ENCODE peak calls at places on chromosomes 16 and 17, in five cellular contexts. D is CD8-positive, alpha-beta T cell; J is stimulated activated CD4-positive, alpha-beta T cell treated with anti-CD3 and anti-CD28 coated beads, Interleukin-2, amount 100 ng/mL, for 48 hours; U is colonic mucosa; M is HuH-7. E is an unnamed sample.

GRCh38 chr17:67718325-67718941 is 697 bp downstream of the NOL11 start:
- DNase-seq in M (no peak), J (peak), D (no peak), U (peak), E (no peak)

GRCh38 chr17:77480509-77481215 is 339.9 kb downstream of the SEC14L1 start:
- DNase-seq in J (no peak), U (no peak), M (no peak), D (no peak), E (no peak)

GRCh38 chr16:66933776-66934137 is 445 bp downstream of the CIAO2B start:
- DNase-seq in U (no peak), J (peak), D (no peak), M (no peak), E (no peak)

GRCh38 chr16:78503501-78504110 is 404.2 kb downstream of the WWOX start:
- DNase-seq in M (no peak), U (peak), J (peak), D (no peak), E (no peak)

GRCh38 chr17:41377546-41377945 is 4.6 kb downstream of the KRT34 start:
- DNase-seq in M (no peak), U (no peak), D (no peak), J (no peak), E (no peak)

GRCh38 chr17:40358323-40359038 is 6.1 kb downstream of the GJD3 start:
- DNase-seq in M (peak), U (peak), D (peak), J (peak), E (no peak)

GRCh38 chr16:69328854-69329316 is 1.5 kb downstream of the PDF start:
- DNase-seq in D (no peak), U (no peak), M (no peak), J (no peak), E (no peak)

GRCh38 chr16:89193021-89193575 is 7.2 kb downstream of the SLC22A31 start:
- DNase-seq in D (peak), U (peak), M (peak), J (no peak), E (no peak)

GRCh38 chr17:40304464-40304863 is 4.5 kb upstream of the RARA start:
- DNase-seq in M (no peak), J (no peak), U (no peak), D (no peak), E (no peak)

GRCh38 chr17:73952136-73952497 is 251.4 kb upstream of the RPL38 start:
- DNase-seq in J (no peak), D (no peak), U (no peak), M (no peak), E (no peak)

GRCh38 chr17:44071198-44071520 is 624 bp downstream of the G6PC3 start:
- DNase-seq in D (no peak), J (no peak), U (no peak), M (no peak), E (no peak)

GRCh38 chr16:47646914-47647313 is 185.8 kb downstream of the PHKB start:
- DNase-seq in M (no peak), J (no peak), D (no peak), U (no peak), E (no peak)

GRCh38 chr17:72388765-72389473 is 268.1 kb downstream of the SOX9 start:
- DNase-seq in M (peak), U (no peak), D (no peak), J (no peak), E (peak)

GRCh38 chr16:35146723-35147458 is 1687.5 kb downstream of the TP53TG3F start:
- DNase-seq in J (no peak), M (no peak), D (no peak), U (no peak), E (no peak)

GRCh38 chr17:410674-411401 is 58.2 kb upstream of the RPH3AL start:
- DNase-seq in U (no peak), M (no peak), J (no peak), D (peak), E (no peak)

GRCh38 chr16:86789621-86790051 is 211.3 kb downstream of the FOXL1 start:
- DNase-seq in D (no peak), J (no peak), U (no peak), M (no peak), E (no peak)

E was measured in HS-27A.